ENCODE peak calls at places on chromosomes 16 and 17, in seven cellular contexts. One of them, this sample, is unnamed.

GRCh38 chr16:8023326-8023725 is 567.0 kb downstream of the TMEM114 start:
- DNase-seq in G401: no peak
- DNase-seq in GDM1: no peak
- DNase-seq in NCI-H1417: no peak
- DNase-seq in CD8-positive, alpha-beta T cell: no peak
- DNase-seq in stimulated activated CD4-positive, alpha-beta T cell treated with anti-CD3 and anti-CD28 coated beads, Interleukin-2, amount 100 ng/mL, for 48 hours: no peak
- DNase-seq in AG08395: no peak
- DNase-seq in this sample: no peak

GRCh38 chr17:2705263-2705662 is 6.3 kb downstream of the CLUH start:
- DNase-seq in AG08395: peak; percentile 29
- DNase-seq in NCI-H1417: peak; percentile 3
- DNase-seq in stimulated activated CD4-positive, alpha-beta T cell treated with anti-CD3 and anti-CD28 coated beads, Interleukin-2, amount 100 ng/mL, for 48 hours: no peak
- DNase-seq in CD8-positive, alpha-beta T cell: no peak
- DNase-seq in G401: no peak
- DNase-seq in GDM1: no peak
- DNase-seq in this sample: no peak

GRCh38 chr17:42248351-42249179 is 27.6 kb downstream of the STAT5B start:
- DNase-seq in GDM1: peak; percentile 77
- DNase-seq in NCI-H1417: no peak
- DNase-seq in G401: peak; percentile 99
- DNase-seq in CD8-positive, alpha-beta T cell: peak; percentile 90
- DNase-seq in AG08395: peak; percentile 80
- DNase-seq in stimulated activated CD4-positive, alpha-beta T cell treated with anti-CD3 and anti-CD28 coated beads, Interleukin-2, amount 100 ng/mL, for 48 hours: peak; percentile 58
- DNase-seq in this sample: peak; percentile 99

GRCh38 chr16:84464116-84464515 is 40.3 kb downstream of the MEAK7 start:
- DNase-seq in CD8-positive, alpha-beta T cell: no peak
- DNase-seq in stimulated activated CD4-positive, alpha-beta T cell treated with anti-CD3 and anti-CD28 coated beads, Interleukin-2, amount 100 ng/mL, for 48 hours: no peak
- DNase-seq in G401: no peak
- DNase-seq in GDM1: no peak
- DNase-seq in AG08395: no peak
- DNase-seq in NCI-H1417: no peak
- DNase-seq in this sample: no peak

GRCh38 chr17:66964930-66965800 is 658 bp downstream of the CACNG4 start:
- DNase-seq in G401: no peak
- DNase-seq in CD8-positive, alpha-beta T cell: no peak
- DNase-seq in AG08395: no peak
- DNase-seq in GDM1: no peak
- DNase-seq in NCI-H1417: peak; percentile 86
- DNase-seq in stimulated activated CD4-positive, alpha-beta T cell treated with anti-CD3 and anti-CD28 coated beads, Interleukin-2, amount 100 ng/mL, for 48 hours: peak; percentile 11
- DNase-seq in this sample: no peak

GRCh38 chr17:19317359-19318095 is 45.0 kb downstream of the B9D1 start:
- DNase-seq in AG08395: peak; percentile 20
- DNase-seq in GDM1: no peak
- DNase-seq in stimulated activated CD4-positive, alpha-beta T cell treated with anti-CD3 and anti-CD28 coated beads, Interleukin-2, amount 100 ng/mL, for 48 hours: no peak
- DNase-seq in NCI-H1417: no peak
- DNase-seq in G401: peak; percentile 95
- DNase-seq in CD8-positive, alpha-beta T cell: no peak
- DNase-seq in this sample: no peak

GRCh38 chr16:68823401-68823800 is 19.9 kb upstream of the TANGO6 start:
- DNase-seq in AG08395: peak; percentile 92
- DNase-seq in G401: no peak
- DNase-seq in GDM1: no peak
- DNase-seq in stimulated activated CD4-positive, alpha-beta T cell treated with anti-CD3 and anti-CD28 coated beads, Interleukin-2, amount 100 ng/mL, for 48 hours: no peak
- DNase-seq in CD8-positive, alpha-beta T cell: no peak
- DNase-seq in NCI-H1417: no peak
- DNase-seq in this sample: no peak

GRCh38 chr16:89015271-89015859 is 38.4 kb upstream of the CBFA2T3 start:
- DNase-seq in GDM1: no peak
- DNase-seq in AG08395: no peak
- DNase-seq in stimulated activated CD4-positive, alpha-beta T cell treated with anti-CD3 and anti-CD28 coated beads, Interleukin-2, amount 100 ng/mL, for 48 hours: no peak
- DNase-seq in CD8-positive, alpha-beta T cell: no peak
- DNase-seq in NCI-H1417: no peak
- DNase-seq in G401: no peak
- DNase-seq in this sample: no peak

GRCh38 chr16:11024333-11025053 is 80.1 kb downstream of the CLEC16A start:
- DNase-seq in AG08395: no peak
- DNase-seq in stimulated activated CD4-positive, alpha-beta T cell treated with anti-CD3 and anti-CD28 coated beads, Interleukin-2, amount 100 ng/mL, for 48 hours: no peak
- DNase-seq in GDM1: no peak
- DNase-seq in G401: no peak
- DNase-seq in CD8-positive, alpha-beta T cell: no peak
- DNase-seq in NCI-H1417: no peak
- DNase-seq in this sample: no peak

GRCh38 chr17:40602445-40603443 is 37.5 kb upstream of the CCR7 start:
- DNase-seq in G401: no peak
- DNase-seq in NCI-H1417: no peak
- DNase-seq in CD8-positive, alpha-beta T cell: peak; percentile 79
- DNase-seq in AG08395: no peak
- DNase-seq in GDM1: no peak
- DNase-seq in stimulated activated CD4-positive, alpha-beta T cell treated with anti-CD3 and anti-CD28 coated beads, Interleukin-2, amount 100 ng/mL, for 48 hours: peak; percentile 60
- DNase-seq in this sample: no peak

GRCh38 chr16:56657555-56658430 is at the start of gene MT1F:
- DNase-seq in G401: peak; percentile 91
- DNase-seq in stimulated activated CD4-positive, alpha-beta T cell treated with anti-CD3 and anti-CD28 coated beads, Interleukin-2, amount 100 ng/mL, for 48 hours: peak; percentile 60
- DNase-seq in CD8-positive, alpha-beta T cell: peak; percentile 72
- DNase-seq in GDM1: peak; percentile 4
- DNase-seq in NCI-H1417: no peak
- DNase-seq in AG08395: peak; percentile 33
- DNase-seq in this sample: peak; percentile 86

GRCh38 chr16:19748389-19749110 is 30.5 kb downstream of the IQCK start:
- DNase-seq in GDM1: no peak
- DNase-seq in G401: no peak
- DNase-seq in NCI-H1417: no peak
- DNase-seq in AG08395: no peak
- DNase-seq in CD8-positive, alpha-beta T cell: no peak
- DNase-seq in stimulated activated CD4-positive, alpha-beta T cell treated with anti-CD3 and anti-CD28 coated beads, Interleukin-2, amount 100 ng/mL, for 48 hours: no peak
- DNase-seq in this sample: no peak

GRCh38 chr16:53029971-53030370 is 22.7 kb downstream of the CHD9NB start:
- DNase-seq in NCI-H1417: no peak
- DNase-seq in GDM1: no peak
- DNase-seq in stimulated activated CD4-positive, alpha-beta T cell treated with anti-CD3 and anti-CD28 coated beads, Interleukin-2, amount 100 ng/mL, for 48 hours: no peak
- DNase-seq in CD8-positive, alpha-beta T cell: no peak
- DNase-seq in G401: no peak
- DNase-seq in AG08395: no peak
- DNase-seq in this sample: no peak

GRCh38 chr16:85092309-85092708 is 20.0 kb downstream of the CIBAR2 start:
- DNase-seq in GDM1: no peak
- DNase-seq in AG08395: no peak
- DNase-seq in CD8-positive, alpha-beta T cell: no peak
- DNase-seq in NCI-H1417: no peak
- DNase-seq in G401: no peak
- DNase-seq in stimulated activated CD4-positive, alpha-beta T cell treated with anti-CD3 and anti-CD28 coated beads, Interleukin-2, amount 100 ng/mL, for 48 hours: no peak
- DNase-seq in this sample: no peak

This sample was measured in cerebellar cortex.